ENCODE peak calls at places on chromosomes 7 and 10, in five cellular contexts. M is GOT3, B is fibroblast of pulmonary artery, V is tibial artery, I is GM13976. U is an unnamed sample.

GRCh38 chr10:124611738-124612137 is 132.4 kb downstream of the FAM53B start:
- DNase-seq in M (no peak), B (no peak), V (no peak), I (no peak), U (no peak)

GRCh38 chr10:124943301-124944092 is 1.6 kb downstream of the ZRANB1 start:
- DNase-seq in M (no peak), B (peak; percentile 74), V (no peak), I (no peak), U (no peak)

GRCh38 chr10:110651044-110651958 is 7.2 kb downstream of the RBM20 start:
- DNase-seq in M (no peak), B (peak; percentile 26), V (no peak), I (peak; percentile 36), U (no peak)

GRCh38 chr7:43870316-43870715 is 999 bp upstream of the MRPS24 start:
- DNase-seq in M (no peak), B (no peak), V (no peak), I (no peak), U (no peak)

GRCh38 chr10:14526326-14526725 is 195.6 kb upstream of the FRMD4A start:
- DNase-seq in M (no peak), B (no peak), V (no peak), I (no peak), U (no peak)

GRCh38 chr7:75639893-75640600 is 98.7 kb downstream of the HIP1 start:
- DNase-seq in M (no peak), B (no peak), V (no peak), I (no peak), U (peak; percentile 38)

GRCh38 chr7:27139335-27140107 is 4.0 kb downstream of the HOXA5 start:
- DNase-seq in M (no peak), B (no peak), V (no peak), I (no peak), U (peak; percentile 65)

GRCh38 chr10:43214956-43215561 is 51.8 kb downstream of the RASGEF1A start:
- DNase-seq in M (no peak), B (no peak), V (no peak), I (no peak), U (no peak)

GRCh38 chr7:98227939-98228338 is 16.7 kb downstream of the BHLHA15 start:
- DNase-seq in M (no peak), B (no peak), V (no peak), I (no peak), U (no peak)

GRCh38 chr7:88927-89921 is 103.1 kb upstream of the FAM20C start:
- DNase-seq in M (peak; percentile 78), B (peak; percentile 85), V (peak; percentile 79), I (peak; percentile 31), U (no peak)

GRCh38 chr10:7667262-7668141 is 736 bp upstream of the ITIH5 start:
- DNase-seq in M (no peak), B (no peak), V (no peak), I (peak; percentile 41), U (peak; percentile 80)

GRCh38 chr7:7554647-7555575 is 11.8 kb upstream of the MIOS start:
- DNase-seq in M (no peak), B (no peak), V (no peak), I (no peak), U (no peak)

GRCh38 chr10:110081914-110082313 is 74.1 kb downstream of the ADD3 start:
- DNase-seq in M (no peak), B (peak; percentile 97), V (peak; percentile 31), I (no peak), U (no peak)

GRCh38 chr7:91029688-91030087 is 234.5 kb upstream of the FZD1 start:
- DNase-seq in M (no peak), B (no peak), V (no peak), I (no peak), U (no peak)

GRCh38 chr7:49980414-49980813 is 112.6 kb downstream of the ZPBP start:
- DNase-seq in M (no peak), B (no peak), V (no peak), I (no peak), U (no peak)

GRCh38 chr7:90119178-90119971 is 34.9 kb upstream of the STEAP1 start:
- DNase-seq in M (peak; percentile 3), B (peak; percentile 20), V (no peak), I (peak; percentile 12), U (peak; percentile 45)

GRCh38 chr10:17425584-17426262 is 28.7 kb downstream of the ST8SIA6 start:
- DNase-seq in M (no peak), B (no peak), V (no peak), I (no peak), U (no peak)

GRCh38 chr10:101095550-101096213 is 33.9 kb downstream of the KAZALD1 start:
- DNase-seq in M (peak; percentile 14), B (peak; percentile 64), V (peak; percentile 42), I (peak; percentile 88), U (peak; percentile 100)

GRCh38 chr7:6228363-6228762 is 44.1 kb downstream of the CYTH3 start:
- DNase-seq in M (no peak), B (peak; percentile 69), V (no peak), I (no peak), U (no peak)

GRCh38 chr7:144814326-144814725 is 21.5 kb downstream of the TPK1 start:
- DNase-seq in M (no peak), B (no peak), V (no peak), I (no peak), U (no peak)

GRCh38 chr7:44887293-44887692 is 2.0 kb upstream of the PURB start:
- DNase-seq in M (no peak), B (no peak), V (no peak), I (no peak), U (no peak)

GRCh38 chr7:127877951-127878350 is 153.3 kb downstream of the LRRC4 start:
- DNase-seq in M (no peak), B (no peak), V (no peak), I (no peak), U (no peak)

GRCh38 chr10:86151613-86152012 is 215.0 kb downstream of the GRID1 start:
- DNase-seq in M (no peak), B (no peak), V (no peak), I (no peak), U (no peak)

GRCh38 chr7:91776166-91776565 is 104.3 kb downstream of the MTERF1 start:
- DNase-seq in M (no peak), B (no peak), V (no peak), I (no peak), U (no peak)